ENCODE peak calls at places on chromosomes 7 and 10, in seven cellular contexts. S is tibial artery, F is K562, D is body of pancreas, L is iPS DF 6.9, R is lower lobe of right lung, C is heart left ventricle. P is an unnamed sample. For H3K4me1, the result is how much of the 10 kb centered on the place peaks cover.

GRCh38 chr7:76380623-76380966 is 21.8 kb upstream of the YWHAG start:
- DNase-seq in S (peak), F (no peak), D (no peak), L (no peak), R (no peak), C (peak), P (peak)

GRCh38 chr7:118372530-118372929 is 148.0 kb downstream of the ANKRD7 start:
- DNase-seq in S (no peak), F (peak), D (no peak), L (no peak), R (no peak), C (no peak), P (peak)

GRCh38 chr7:135317676-135318326 is 84.2 kb downstream of the STRA8 start:
- DNase-seq in S (peak), F (no peak), D (no peak), L (no peak), R (no peak), C (no peak), P (peak)

GRCh38 chr7:102181517-102181916 is 105.2 kb upstream of the SH2B2 start:
- DNase-seq in S (no peak), F (no peak), D (no peak), L (no peak), R (no peak), C (no peak), P (no peak)

GRCh38 chr10:36801660-36802059 is 323.7 kb upstream of the ANKRD30A start:
- DNase-seq in S (no peak), F (no peak), D (no peak), L (no peak), R (no peak), C (no peak), P (no peak)

GRCh38 chr10:75035975-75036708 is 75.3 kb upstream of the SAMD8 start:
- DNase-seq in S (no peak), F (no peak), D (no peak), L (no peak), R (no peak), C (no peak), P (no peak)

GRCh38 chr7:139124084-139124914 is 14.8 kb upstream of the ZC3HAV1 start:
- DNase-seq in S (no peak), F (peak), D (no peak), L (no peak), R (no peak), C (no peak), P (no peak)

GRCh38 chr10:128483216-128483615 is 357.0 kb upstream of the MKI67 start:
- DNase-seq in S (no peak), F (no peak), D (no peak), L (no peak), R (peak), C (no peak), P (no peak)

GRCh38 chr10:59741048-59741447 is 12.2 kb downstream of the MRLN start:
- DNase-seq in S (no peak), F (no peak), D (no peak), L (no peak), R (no peak), C (no peak), P (no peak)

GRCh38 chr7:105594034-105594433 is 12.7 kb upstream of the EFCAB10 start:
- DNase-seq in S (no peak), F (no peak), D (no peak), L (no peak), R (no peak), C (no peak), P (no peak)

GRCh38 chr7:43117025-43117424 is 4.6 kb downstream of the HECW1 start:
- DNase-seq in S (no peak), F (no peak), D (no peak), L (no peak), R (no peak), C (no peak), P (no peak)

GRCh38 chr10:99995713-99996112 is 14.0 kb downstream of the DNMBP start:
- DNase-seq in S (no peak), F (no peak), D (no peak), L (no peak), R (no peak), C (no peak), P (no peak)

GRCh38 chr7:134016223-134016941 is 110.8 kb upstream of the LRGUK start:
- DNase-seq in S (no peak), F (no peak), D (peak), L (peak), R (no peak), C (no peak), P (peak)

GRCh38 chr10:78520737-78521430 is 487.2 kb downstream of the RPS24 start:
- DNase-seq in S (no peak), F (no peak), D (no peak), L (no peak), R (no peak), C (no peak), P (no peak)

GRCh38 chr7:17506090-17506489 is 207.6 kb downstream of the AHR start:
- DNase-seq in S (no peak), F (no peak), D (peak), L (no peak), R (no peak), C (no peak), P (no peak)

GRCh38 chr7:1349351-1349761 is 109.9 kb downstream of the MICALL2 start:
- DNase-seq in S (no peak), F (no peak), D (no peak), L (no peak), R (peak), C (peak), P (no peak)

GRCh38 chr7:44769381-44770209 is 20.9 kb downstream of the ZMIZ2 start:
- DNase-seq in S (no peak), F (no peak), D (peak), L (no peak), R (no peak), C (no peak), P (peak)

GRCh38 chr7:70693690-70694356 is 438.1 kb upstream of the GALNT17 start:
- DNase-seq in S (peak), F (no peak), D (peak), L (no peak), R (peak), C (peak), P (peak)

GRCh38 chr7:75654855-75655254 is 83.9 kb downstream of the HIP1 start:
- DNase-seq in S (no peak), F (no peak), D (no peak), L (no peak), R (no peak), C (no peak), P (no peak)

GRCh38 chr7:91249506-91250233 is 14.6 kb upstream of the FZD1 start:
- DNase-seq in S (no peak), F (no peak), D (no peak), L (no peak), R (no peak), C (no peak), P (no peak)

GRCh38 chr7:105756402-105756801 is 120.0 kb downstream of the ATXN7L1 start:
- DNase-seq in S (no peak), F (no peak), D (no peak), L (no peak), R (no peak), C (no peak), P (no peak)

GRCh38 chr10:65358565-65358964 is 1567.3 kb upstream of the LRRTM3 start:
- DNase-seq in S (no peak), F (no peak), D (peak), L (peak), R (no peak), C (no peak), P (no peak)

GRCh38 chr7:113921363-113921762 is 2.6 kb upstream of the PPP1R3A start:
- DNase-seq in S (no peak), F (no peak), D (no peak), L (no peak), R (no peak), C (no peak), P (no peak)

GRCh38 chr7:69735582-69735981 is 137.3 kb downstream of the AUTS2 start:
- DNase-seq in S (no peak), F (no peak), D (no peak), L (no peak), R (no peak), C (no peak), P (no peak)

GRCh38 chr10:75762436-75762802 is 331.0 kb downstream of the LRMDA start:
- DNase-seq in S (no peak), F (no peak), D (no peak), L (no peak), R (no peak), C (no peak), P (no peak)

DNA sequence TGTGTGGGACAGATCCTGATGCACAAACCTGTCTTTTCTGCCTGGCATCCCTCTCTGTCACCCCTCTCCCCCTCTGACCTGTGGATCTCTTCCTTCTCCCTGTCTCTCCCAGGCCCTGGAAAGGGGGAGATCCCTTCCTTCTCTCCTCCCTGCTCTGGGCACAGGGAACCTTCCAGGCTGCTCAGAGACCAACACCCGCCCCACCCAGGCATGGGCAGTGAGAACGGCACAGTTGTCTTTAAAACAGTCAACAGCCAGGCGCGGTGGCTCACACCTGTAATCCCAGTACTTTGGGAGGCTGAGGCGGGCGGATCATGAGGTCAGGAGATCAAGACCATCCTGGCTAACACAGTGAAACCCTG is 34.7 kb downstream of the KCNH2 start:
- DNase-seq in S (no peak), F (no peak), D (no peak), L (no peak), R (peak), C (no peak), P (no peak)
- H3K4me1 ChIP-seq in S (under half), F (under half), D (under half), L (under half), R (under half), C (under half), P (under half)

DNA sequence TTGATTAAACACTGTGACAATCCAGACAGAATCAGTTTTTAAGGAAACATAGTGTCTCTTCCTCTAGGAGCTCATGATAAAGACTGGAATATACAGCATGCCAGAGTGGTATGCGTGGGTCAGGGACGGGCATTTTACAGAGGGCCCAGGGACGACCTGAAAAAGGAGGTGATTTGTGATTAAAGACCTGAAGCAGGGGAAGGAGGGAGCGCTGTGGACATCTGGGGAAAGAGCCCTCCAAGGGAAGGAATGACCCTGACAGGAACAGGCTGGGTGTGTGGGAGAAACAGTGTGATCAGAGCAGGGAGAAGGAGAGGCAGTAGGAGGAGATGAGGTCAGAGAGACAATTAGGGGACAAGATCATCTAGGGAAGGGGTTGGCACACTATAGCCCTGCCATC is 3.4 kb upstream of the RASSF4 start:
- DNase-seq in S (no peak), F (no peak), D (peak), L (no peak), R (no peak), C (no peak), P (no peak)
- H3K4me1 ChIP-seq in S (under half), F (under half), D (under half), L (under half), R (under half), C (under half), P (under half)

DNA sequence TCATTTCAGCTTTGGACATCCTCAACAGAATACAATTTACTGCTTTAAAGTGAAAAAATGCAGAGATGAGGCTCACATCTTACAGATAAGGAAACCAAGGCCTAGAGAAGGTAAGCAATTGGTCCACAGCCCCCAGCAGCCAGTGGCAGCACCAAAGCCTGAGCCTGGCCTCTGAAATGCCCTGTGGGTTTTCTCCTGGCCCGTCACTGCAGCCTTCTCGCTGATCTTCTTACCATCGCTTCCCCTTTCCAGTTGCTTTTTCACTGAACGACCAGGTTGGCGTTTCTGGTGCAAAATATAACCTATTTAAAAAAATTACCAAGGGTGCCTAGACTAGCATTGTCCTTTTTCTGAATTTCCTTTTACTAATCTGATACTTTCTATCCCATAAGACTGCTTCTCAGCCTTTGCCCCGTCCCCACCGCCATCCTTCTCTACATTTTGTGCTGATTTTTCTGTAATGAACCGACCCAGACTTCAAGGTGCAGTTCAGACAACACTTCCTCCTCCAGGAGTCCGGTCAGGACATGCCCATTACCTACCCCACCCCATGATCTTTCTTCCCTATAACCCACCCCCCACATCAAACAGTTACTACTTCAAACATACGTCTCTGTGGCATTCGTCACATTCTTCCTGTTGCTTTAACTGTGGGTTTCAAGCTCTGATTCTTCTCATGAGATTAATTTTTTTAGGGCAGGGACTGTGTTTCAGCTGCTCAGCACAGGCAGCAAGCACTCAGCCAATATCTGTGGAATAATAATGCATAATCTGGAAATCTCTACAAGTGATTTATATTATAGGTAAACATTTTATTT is 289.4 kb downstream of the DNAJB6 start:
- DNase-seq in S (no peak), F (no peak), D (no peak), L (no peak), R (no peak), C (no peak), P (no peak)
- H3K4me1 ChIP-seq in S (under half), F (under half), D (under half), L (under half), R (under half), C (under half), P (under half)

GRCh38 chr10:71999360-72000072 is 35.3 kb downstream of the CHST3 start:
- DNase-seq in S (peak), F (no peak), D (no peak), L (no peak), R (no peak), C (peak), P (peak)

GRCh38 chr10:71998119-71998839 is 34.1 kb downstream of the CHST3 start:
- DNase-seq in S (no peak), F (no peak), D (peak), L (no peak), R (no peak), C (peak), P (no peak)

GRCh38 chr10:71996598-71997371 is 32.6 kb downstream of the CHST3 start:
- DNase-seq in S (no peak), F (no peak), D (no peak), L (no peak), R (no peak), C (no peak), P (no peak)

GRCh38 chr10:71998840-71999194 is 34.6 kb downstream of the CHST3 start:
- DNase-seq in S (peak), F (no peak), D (no peak), L (no peak), R (no peak), C (peak), P (no peak)

DNA sequence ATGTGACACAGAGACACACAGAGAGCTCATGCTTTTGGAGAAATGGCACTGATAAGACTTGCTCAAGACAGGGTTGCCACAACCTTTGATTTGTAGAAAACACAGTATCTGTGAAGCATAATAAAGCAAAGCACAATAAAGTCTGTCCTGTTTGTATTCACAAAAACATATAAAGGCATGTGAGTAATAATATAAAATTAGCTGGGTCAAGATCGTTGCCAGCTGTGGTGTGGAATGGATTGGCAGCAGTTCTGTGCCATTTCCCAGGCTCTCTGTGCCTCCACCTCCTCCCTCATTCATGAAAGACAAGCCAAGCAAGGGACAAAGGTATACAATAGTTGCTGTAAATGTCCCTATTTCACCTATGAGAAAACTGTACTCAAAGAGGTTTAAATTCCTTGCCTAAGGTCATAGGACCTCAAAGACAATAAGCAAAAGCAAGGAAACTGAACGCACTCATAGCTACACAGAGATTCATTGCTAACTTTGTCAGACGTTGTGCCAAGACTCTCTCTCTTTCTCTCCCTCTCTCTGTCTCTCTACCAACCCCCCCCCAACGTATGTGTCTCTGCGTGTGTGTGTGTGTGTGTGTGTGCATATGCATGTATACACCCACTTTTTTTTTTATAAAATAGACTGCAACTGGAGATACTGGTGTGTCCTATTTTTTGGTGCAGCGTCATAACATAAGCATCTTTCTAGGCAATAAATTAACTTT is 31.8 kb downstream of the CHST3 start:
- DNase-seq in S (no peak), F (no peak), D (no peak), L (no peak), R (no peak), C (no peak), P (no peak)
- H3K4me1 ChIP-seq in S (half or more), F (under half), D (under half), L (under half), R (under half), C (under half), P (under half)

DNA sequence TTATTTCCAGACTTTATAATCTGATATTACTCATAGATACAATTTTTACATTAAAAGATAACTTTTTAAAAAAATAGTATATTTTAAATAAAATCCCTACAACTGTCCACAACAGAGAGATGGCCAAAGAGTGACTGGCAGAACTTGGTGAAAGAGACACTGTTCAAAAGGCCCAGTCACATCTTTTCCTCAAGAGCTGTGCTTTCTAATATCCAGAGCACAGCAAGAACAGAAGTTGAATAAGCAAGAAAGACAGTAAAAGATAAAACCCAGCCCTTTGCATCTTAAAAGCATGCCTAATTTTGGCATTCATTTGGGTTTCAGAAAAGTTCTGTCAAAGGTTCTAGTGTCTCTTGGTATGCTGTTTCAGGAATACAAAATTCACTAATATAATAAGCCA is 6.9 kb downstream of the WASL start:
- DNase-seq in S (no peak), F (no peak), D (no peak), L (no peak), R (no peak), C (no peak), P (no peak)
- H3K4me1 ChIP-seq in S (half or more), F (under half), D (half or more), L (under half), R (half or more), C (under half), P (half or more)